ENCODE peak calls at places on chromosomes 11 and 22, in four cellular contexts. One of them, this sample, is unnamed.

GRCh38 chr11:112756166-112756565 is 205.1 kb upstream of the NCAM1 start:
- DNase-seq in HepG2: no peak
- DNase-seq in GM12878: no peak
- DNase-seq in H1: no peak
- DNase-seq in this sample: no peak

GRCh38 chr11:87425943-87426342 is 388.2 kb downstream of the TMEM135 start:
- DNase-seq in H1: no peak
- DNase-seq in HepG2: no peak
- DNase-seq in GM12878: no peak
- DNase-seq in this sample: peak; percentile 8

GRCh38 chr11:115527534-115528125 is 23.4 kb upstream of the CADM1 start:
- DNase-seq in HepG2: no peak
- DNase-seq in H1: no peak
- DNase-seq in GM12878: no peak
- DNase-seq in this sample: no peak

GRCh38 chr11:108592591-108593213 is 866 bp downstream of the EXPH5 start:
- DNase-seq in GM12878: no peak
- DNase-seq in H1: peak; percentile 56
- DNase-seq in HepG2: no peak
- DNase-seq in this sample: no peak

GRCh38 chr22:22960307-22960706 is 72.7 kb downstream of the IGLL5 start:
- DNase-seq in HepG2: peak; percentile 58
- DNase-seq in GM12878: no peak
- DNase-seq in H1: no peak
- DNase-seq in this sample: no peak

GRCh38 chr11:20047755-20048154 is 112.5 kb downstream of the DBX1 start:
- DNase-seq in GM12878: no peak
- DNase-seq in HepG2: no peak
- DNase-seq in H1: no peak
- DNase-seq in this sample: no peak

GRCh38 chr11:66891849-66892660 is 35.2 kb downstream of the LRFN4 start:
- DNase-seq in HepG2: peak; percentile 88
- DNase-seq in H1: no peak
- DNase-seq in GM12878: peak; percentile 88
- DNase-seq in this sample: peak; percentile 50

GRCh38 chr11:97883086-97883485 is 1137.7 kb upstream of the CNTN5 start:
- DNase-seq in H1: no peak
- DNase-seq in HepG2: no peak
- DNase-seq in GM12878: no peak
- DNase-seq in this sample: no peak

GRCh38 chr11:123173040-123173855 is 21.8 kb downstream of the CLMP start:
- DNase-seq in GM12878: no peak
- DNase-seq in HepG2: no peak
- DNase-seq in H1: no peak
- DNase-seq in this sample: no peak

GRCh38 chr22:49233507-49234100 is 594.1 kb downstream of the BRD1 start:
- DNase-seq in GM12878: no peak
- DNase-seq in H1: peak; percentile 38
- DNase-seq in HepG2: no peak
- DNase-seq in this sample: no peak

GRCh38 chr22:49235463-49236300 is 592.0 kb downstream of the BRD1 start:
- DNase-seq in H1: peak; percentile 37
- DNase-seq in GM12878: no peak
- DNase-seq in HepG2: no peak
- DNase-seq in this sample: no peak

GRCh38 chr22:49232319-49233067 is 595.2 kb downstream of the BRD1 start:
- DNase-seq in H1: peak; percentile 42
- DNase-seq in GM12878: no peak
- DNase-seq in HepG2: no peak
- DNase-seq in this sample: no peak

GRCh38 chr22:49236541-49237075 is 591.1 kb downstream of the BRD1 start:
- DNase-seq in H1: peak; percentile 26
- DNase-seq in HepG2: no peak
- DNase-seq in GM12878: no peak
- DNase-seq in this sample: no peak

GRCh38 chr22:49234459-49234858 is 593.2 kb downstream of the BRD1 start:
- DNase-seq in HepG2: no peak
- DNase-seq in H1: peak; percentile 29
- DNase-seq in GM12878: no peak
- DNase-seq in this sample: no peak
- TF ChIP-seq ZNF274 in HepG2: no peak
- TF ChIP-seq ZNF274 in H1: no peak
- TF ChIP-seq ZNF274 in GM12878: no peak
- TF ChIP-seq ZNF274 in this sample: no peak

GRCh38 chr11:77067776-77068460 is 1.1 kb downstream of the CAPN5 start:
- DNase-seq in GM12878: no peak
- DNase-seq in HepG2: no peak
- DNase-seq in H1: no peak
- DNase-seq in this sample: no peak
- H3K4me3 ChIP-seq in GM12878: no peak overlapping the region
- H3K4me3 ChIP-seq in HepG2: peak overlapping the region; percentile 53
- H3K4me3 ChIP-seq in H1: peak overlapping the region; percentile 40
- H3K4me3 ChIP-seq in this sample: peak overlapping the region; percentile 49

GRCh38 chr11:22169833-22170232 is 23.1 kb upstream of the ANO5 start:
- DNase-seq in GM12878: no peak
- DNase-seq in H1: no peak
- DNase-seq in HepG2: peak; percentile 6
- DNase-seq in this sample: no peak
- TF ChIP-seq SUZ12 in GM12878: no peak
- TF ChIP-seq SUZ12 in H1: no peak
- TF ChIP-seq SUZ12 in HepG2: no peak
- TF ChIP-seq SUZ12 in this sample: no peak

DNA sequence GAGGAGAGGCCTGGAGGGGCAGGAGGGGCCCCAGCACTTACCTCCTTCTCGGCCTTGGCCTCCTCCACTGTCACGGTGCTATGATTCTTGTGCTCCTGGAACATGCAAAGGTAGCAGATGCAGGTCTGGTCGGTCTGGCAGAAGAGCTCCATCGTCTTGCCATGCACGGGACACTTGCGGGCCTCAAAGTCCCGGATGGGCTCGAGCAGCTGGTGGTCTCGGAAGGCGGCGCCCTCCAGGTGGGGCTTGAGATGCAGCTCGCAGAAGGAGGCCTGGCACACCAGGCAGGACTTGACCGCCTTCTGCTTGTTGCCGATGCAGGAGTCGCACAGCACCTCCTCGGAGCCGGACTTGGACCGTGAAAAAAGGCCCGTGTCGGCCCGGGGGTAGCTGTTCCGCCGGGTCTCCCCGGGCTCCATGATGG is 714 bp downstream of the TRIM29 start:
- DNase-seq in H1: peak; percentile 42
- DNase-seq in HepG2: no peak
- DNase-seq in GM12878: no peak
- DNase-seq in this sample: no peak
- TF ChIP-seq ZNF274 in H1: no peak
- TF ChIP-seq ZNF274 in HepG2: no peak
- TF ChIP-seq ZNF274 in GM12878: no peak
- TF ChIP-seq ZNF274 in this sample: no peak

GRCh38 chr11:32792111-32792947 is 2.1 kb downstream of the CCDC73 start:
- DNase-seq in H1: no peak
- DNase-seq in HepG2: no peak
- DNase-seq in GM12878: no peak
- DNase-seq in this sample: no peak
- H3K4me3 ChIP-seq in H1: no peak overlapping the region
- H3K4me3 ChIP-seq in HepG2: no peak overlapping the region
- H3K4me3 ChIP-seq in GM12878: no peak overlapping the region
- H3K4me3 ChIP-seq in this sample: no peak overlapping the region

DNA sequence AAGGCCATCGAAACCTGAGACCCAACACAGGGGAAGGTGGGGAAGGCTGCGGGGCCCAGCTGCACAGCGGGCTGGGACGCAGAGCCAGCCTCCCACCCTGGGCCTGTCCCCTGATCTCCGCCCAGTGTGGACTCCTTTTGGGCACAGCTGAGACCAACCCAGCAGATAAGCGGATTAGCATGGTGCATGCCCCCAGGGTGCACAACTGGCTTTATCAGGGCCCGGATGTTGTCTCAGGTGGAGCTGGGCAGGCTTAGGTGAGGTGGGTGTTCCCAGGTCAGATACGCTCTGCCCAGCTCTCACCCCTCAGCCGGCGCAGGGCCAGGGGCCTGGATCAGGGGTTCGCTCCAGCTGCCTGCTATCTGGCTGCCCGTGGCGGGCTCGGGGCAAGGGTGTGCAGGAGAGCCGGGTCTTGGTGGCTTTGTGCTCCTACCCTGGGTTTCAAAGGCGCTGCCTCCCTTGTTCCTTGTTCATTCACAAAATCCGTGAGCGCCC is 28.0 kb upstream of the MUC5AC start:
- DNase-seq in GM12878: no peak
- DNase-seq in HepG2: no peak
- DNase-seq in H1: no peak
- DNase-seq in this sample: no peak
- TF ChIP-seq SUZ12 in GM12878: no peak
- TF ChIP-seq SUZ12 in HepG2: no peak
- TF ChIP-seq SUZ12 in H1: no peak
- TF ChIP-seq SUZ12 in this sample: no peak

GRCh38 chr11:214083-214482 is 6.6 kb downstream of the RIC8A start:
- DNase-seq in GM12878: no peak
- DNase-seq in HepG2: no peak
- DNase-seq in H1: no peak
- DNase-seq in this sample: no peak

GRCh38 chr11:217704-218103 is 10.2 kb downstream of the RIC8A start:
- DNase-seq in HepG2: no peak
- DNase-seq in H1: no peak
- DNase-seq in GM12878: no peak
- DNase-seq in this sample: no peak

GRCh38 chr11:218815-219593 is 11.5 kb downstream of the RIC8A start:
- DNase-seq in HepG2: no peak
- DNase-seq in H1: no peak
- DNase-seq in GM12878: no peak
- DNase-seq in this sample: no peak

GRCh38 chr11:215581-216037 is 8.1 kb downstream of the RIC8A start:
- DNase-seq in GM12878: no peak
- DNase-seq in H1: no peak
- DNase-seq in HepG2: no peak
- DNase-seq in this sample: no peak

DNA sequence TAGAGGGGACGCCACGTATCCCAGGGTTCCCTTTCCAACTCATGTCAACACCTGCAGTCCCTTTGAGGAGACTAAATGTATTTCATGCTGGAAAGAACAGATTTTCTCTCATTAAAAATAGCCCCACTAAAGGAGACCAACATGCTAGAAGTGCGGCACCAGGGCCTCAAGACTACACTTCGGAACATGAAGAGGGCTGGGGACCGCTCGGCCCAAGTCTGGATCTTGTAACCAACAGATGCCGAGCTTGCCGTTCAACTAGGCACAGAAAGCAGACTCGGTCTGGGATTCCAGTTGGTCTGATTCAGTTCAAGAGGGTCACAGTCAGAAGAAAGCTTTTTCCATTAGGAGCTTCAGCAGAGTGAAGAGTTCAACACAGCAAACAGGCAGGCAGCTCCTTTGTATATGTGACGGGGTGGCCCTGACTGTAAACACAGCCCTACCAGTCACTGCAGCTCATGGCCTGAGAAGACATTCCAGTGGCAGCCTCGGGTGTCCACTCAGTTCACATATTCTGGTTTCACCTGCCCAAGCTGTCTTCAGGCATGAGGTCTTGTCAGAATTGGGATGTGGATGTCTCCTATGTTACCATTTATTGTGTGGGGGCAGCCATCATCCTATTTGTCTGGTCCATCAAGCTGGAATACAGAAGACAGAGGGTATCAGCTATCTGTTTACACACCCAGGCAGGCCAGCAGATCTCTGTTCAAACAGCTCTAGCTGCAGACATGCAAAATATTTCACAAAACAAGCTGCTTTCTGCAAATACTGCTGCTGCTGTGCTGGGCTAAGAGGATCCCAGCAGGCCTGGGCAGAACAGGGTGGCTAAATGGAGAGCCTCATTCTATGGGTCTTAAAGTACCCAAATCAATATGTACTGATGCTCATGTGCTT is 8.8 kb downstream of the RIC8A start:
- DNase-seq in GM12878: no peak
- DNase-seq in HepG2: peak; percentile 64
- DNase-seq in H1: no peak
- DNase-seq in this sample: no peak
- TF ChIP-seq ZNF274 in GM12878: no peak
- TF ChIP-seq ZNF274 in HepG2: no peak
- TF ChIP-seq ZNF274 in H1: no peak
- TF ChIP-seq ZNF274 in this sample: no peak